ENCODE peak calls at places on chromosome 12, in four cellular contexts. K, R, U and G are unnamed samples.

GRCh38 chr12:75850751-75851462 is 180.7 kb downstream of the PHLDA1 start:
- DNase-seq in K (peak), R (no peak), U (no peak), G (peak)

GRCh38 chr12:19841451-19841850 is 402.2 kb downstream of the AEBP2 start:
- DNase-seq in K (peak), R (no peak), U (no peak), G (no peak)

GRCh38 chr12:4059891-4060290 is 186.7 kb upstream of the PARP11 start:
- DNase-seq in K (no peak), R (no peak), U (no peak), G (no peak)

GRCh38 chr12:51217133-51217967 is 512 bp downstream of the POU6F1 start:
- DNase-seq in K (peak), R (peak), U (peak), G (no peak)

GRCh38 chr12:106205208-106206069 is 42.4 kb downstream of the CKAP4 start:
- DNase-seq in K (no peak), R (no peak), U (peak), G (no peak)

GRCh38 chr12:121279507-121279915 is 17.0 kb downstream of the CAMKK2 start:
- DNase-seq in K (peak), R (no peak), U (peak), G (no peak)

GRCh38 chr12:131784909-131785762 is 43.1 kb upstream of the MMP17 start:
- DNase-seq in K (peak), R (no peak), U (no peak), G (peak)

GRCh38 chr12:12482150-12482761 is 80.4 kb downstream of the DUSP16 start:
- DNase-seq in K (no peak), R (no peak), U (no peak), G (no peak)

GRCh38 chr12:111268738-111269572 is 99.9 kb downstream of the PHETA1 start:
- DNase-seq in K (no peak), R (no peak), U (no peak), G (no peak)

GRCh38 chr12:26719852-26720251 is 113.1 kb downstream of the ITPR2 start:
- DNase-seq in K (no peak), R (no peak), U (no peak), G (no peak)
- TF ChIP-seq CTCF in K (peak), R (no peak), U (no peak), G (peak)

GRCh38 chr12:54370218-54370730 is 6.0 kb upstream of the GPR84 start:
- DNase-seq in K (peak), R (peak), U (peak), G (peak)
- H3K4me3 ChIP-seq in K (peak), R (no peak), U (peak), G (peak)

GRCh38 chr12:66717049-66717448 is 38.2 kb upstream of the GRIP1 start:
- DNase-seq in K (no peak), R (no peak), U (no peak), G (no peak)
- TF ChIP-seq CTCF in K (no peak), R (no peak), U (no peak), G (no peak)

DNA sequence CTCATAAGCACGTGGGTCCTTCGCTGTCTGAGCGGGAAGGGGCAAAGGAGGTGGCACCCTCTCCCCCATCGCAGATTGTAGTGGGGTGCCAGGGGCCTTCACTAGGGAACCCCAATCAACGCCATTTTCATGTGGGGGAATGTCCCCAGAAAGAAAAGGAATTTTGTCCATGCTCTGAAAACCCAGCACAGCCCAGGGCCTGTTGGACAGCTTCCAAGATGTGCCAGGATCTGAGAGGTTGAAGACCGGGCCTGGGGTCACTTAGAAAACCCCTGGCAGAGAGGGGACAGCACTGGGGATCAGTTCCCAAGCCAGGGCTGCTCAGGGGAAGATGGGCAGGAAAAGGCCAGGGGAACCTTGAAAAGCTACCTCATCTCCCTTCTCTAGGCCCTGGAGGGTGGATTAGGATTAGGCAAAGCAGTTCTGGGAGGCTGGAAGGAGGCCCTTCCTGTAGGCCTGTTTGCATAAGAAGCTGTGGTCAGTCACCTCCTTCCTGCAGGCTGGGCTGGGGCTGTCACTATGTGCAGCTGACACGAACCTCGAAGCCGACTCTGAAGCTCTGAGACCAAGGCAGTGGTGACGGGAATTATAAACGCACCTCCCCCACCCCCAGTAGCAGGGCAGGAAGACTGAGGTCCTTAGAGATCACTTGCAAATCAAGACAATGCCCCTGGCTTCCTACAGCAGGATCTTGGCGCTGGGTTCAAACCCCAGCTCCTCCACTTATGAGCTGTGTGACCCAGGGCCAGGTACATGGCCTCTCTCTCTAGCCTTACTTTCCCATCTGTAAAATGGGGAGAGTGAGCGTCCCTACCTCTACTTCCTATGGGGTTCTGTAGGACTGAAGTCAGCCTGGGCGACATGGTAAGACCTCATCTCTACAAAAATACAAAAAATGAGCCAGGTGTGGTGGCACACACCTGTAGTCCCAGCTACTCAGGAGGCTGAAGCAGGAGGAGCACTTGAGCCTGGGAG is 29.0 kb downstream of the TESC start:
- DNase-seq in K (no peak), R (peak), U (no peak), G (no peak)
- H3K4me3 ChIP-seq in K (no peak), R (no peak), U (no peak), G (no peak)

GRCh38 chr12:58314610-58315009 is 373.2 kb downstream of the ATP23 start:
- DNase-seq in K (peak), R (no peak), U (no peak), G (peak)
- TF ChIP-seq CTCF in K (no peak), R (no peak), U (no peak), G (no peak)